ENCODE peak calls at places on chromosomes 11 and 22, in nine cellular contexts. One of them, this sample, is unnamed.

GRCh38 chr11:12380565-12381325 is 3.4 kb downstream of the PARVA start:
- DNase-seq in IMR-90: no peak
- DNase-seq in PC-9: no peak
- DNase-seq in left lobe of liver: no peak
- DNase-seq in COR-L47: no peak
- DNase-seq in WTC11: no peak
- DNase-seq in left ventricle myocardium inferior: peak; percentile 20
- DNase-seq in stimulated activated CD8-positive, alpha-beta memory T cell treated with anti-CD3 and anti-CD28 coated beads, Interleukin-4, amount 100 ng/mL, for 1 hour: no peak
- DNase-seq in NT2/D1: no peak
- DNase-seq in this sample: no peak

GRCh38 chr11:106304274-106304673 is 226.8 kb downstream of the AASDHPPT start:
- DNase-seq in stimulated activated CD8-positive, alpha-beta memory T cell treated with anti-CD3 and anti-CD28 coated beads, Interleukin-4, amount 100 ng/mL, for 1 hour: no peak
- DNase-seq in IMR-90: peak; percentile 66
- DNase-seq in PC-9: no peak
- DNase-seq in left lobe of liver: no peak
- DNase-seq in COR-L47: no peak
- DNase-seq in left ventricle myocardium inferior: no peak
- DNase-seq in NT2/D1: no peak
- DNase-seq in WTC11: no peak
- DNase-seq in this sample: no peak

GRCh38 chr11:33375688-33376311 is 118.6 kb downstream of the HIPK3 start:
- DNase-seq in NT2/D1: no peak
- DNase-seq in PC-9: no peak
- DNase-seq in left lobe of liver: no peak
- DNase-seq in IMR-90: peak; percentile 28
- DNase-seq in left ventricle myocardium inferior: no peak
- DNase-seq in COR-L47: peak; percentile 25
- DNase-seq in stimulated activated CD8-positive, alpha-beta memory T cell treated with anti-CD3 and anti-CD28 coated beads, Interleukin-4, amount 100 ng/mL, for 1 hour: no peak
- DNase-seq in WTC11: peak; percentile 61
- DNase-seq in this sample: no peak

GRCh38 chr22:21937821-21938070 is 14.9 kb downstream of the PPM1F start:
- DNase-seq in COR-L47: no peak
- DNase-seq in stimulated activated CD8-positive, alpha-beta memory T cell treated with anti-CD3 and anti-CD28 coated beads, Interleukin-4, amount 100 ng/mL, for 1 hour: no peak
- DNase-seq in PC-9: no peak
- DNase-seq in NT2/D1: no peak
- DNase-seq in left ventricle myocardium inferior: peak; percentile 64
- DNase-seq in left lobe of liver: no peak
- DNase-seq in IMR-90: peak; percentile 94
- DNase-seq in WTC11: no peak
- DNase-seq in this sample: no peak

GRCh38 chr11:27174026-27174425 is 133.4 kb downstream of the BBOX1 start:
- DNase-seq in NT2/D1: no peak
- DNase-seq in PC-9: no peak
- DNase-seq in stimulated activated CD8-positive, alpha-beta memory T cell treated with anti-CD3 and anti-CD28 coated beads, Interleukin-4, amount 100 ng/mL, for 1 hour: no peak
- DNase-seq in IMR-90: no peak
- DNase-seq in WTC11: no peak
- DNase-seq in left lobe of liver: no peak
- DNase-seq in COR-L47: no peak
- DNase-seq in left ventricle myocardium inferior: no peak
- DNase-seq in this sample: no peak

GRCh38 chr11:12684821-12685220 is 10.6 kb downstream of the TEAD1 start:
- DNase-seq in IMR-90: no peak
- DNase-seq in left ventricle myocardium inferior: no peak
- DNase-seq in PC-9: no peak
- DNase-seq in left lobe of liver: no peak
- DNase-seq in WTC11: no peak
- DNase-seq in COR-L47: no peak
- DNase-seq in stimulated activated CD8-positive, alpha-beta memory T cell treated with anti-CD3 and anti-CD28 coated beads, Interleukin-4, amount 100 ng/mL, for 1 hour: no peak
- DNase-seq in NT2/D1: no peak
- DNase-seq in this sample: no peak

GRCh38 chr11:45163956-45164575 is 17.6 kb downstream of the PRDM11 start:
- DNase-seq in WTC11: no peak
- DNase-seq in COR-L47: no peak
- DNase-seq in left lobe of liver: no peak
- DNase-seq in PC-9: no peak
- DNase-seq in stimulated activated CD8-positive, alpha-beta memory T cell treated with anti-CD3 and anti-CD28 coated beads, Interleukin-4, amount 100 ng/mL, for 1 hour: no peak
- DNase-seq in left ventricle myocardium inferior: no peak
- DNase-seq in NT2/D1: no peak
- DNase-seq in IMR-90: peak; percentile 15
- DNase-seq in this sample: no peak

GRCh38 chr22:50025993-50026392 is 13.4 kb upstream of the IL17REL start:
- DNase-seq in left ventricle myocardium inferior: no peak
- DNase-seq in PC-9: no peak
- DNase-seq in NT2/D1: no peak
- DNase-seq in stimulated activated CD8-positive, alpha-beta memory T cell treated with anti-CD3 and anti-CD28 coated beads, Interleukin-4, amount 100 ng/mL, for 1 hour: no peak
- DNase-seq in WTC11: no peak
- DNase-seq in IMR-90: no peak
- DNase-seq in COR-L47: no peak
- DNase-seq in left lobe of liver: no peak
- DNase-seq in this sample: no peak

GRCh38 chr22:42328130-42328821 is 57.8 kb upstream of the TCF20 start:
- DNase-seq in IMR-90: no peak
- DNase-seq in stimulated activated CD8-positive, alpha-beta memory T cell treated with anti-CD3 and anti-CD28 coated beads, Interleukin-4, amount 100 ng/mL, for 1 hour: no peak
- DNase-seq in COR-L47: no peak
- DNase-seq in NT2/D1: no peak
- DNase-seq in WTC11: no peak
- DNase-seq in left lobe of liver: no peak
- DNase-seq in PC-9: no peak
- DNase-seq in left ventricle myocardium inferior: no peak
- DNase-seq in this sample: no peak

GRCh38 chr11:120929090-120929489 is 94.8 kb upstream of the TBCEL start:
- DNase-seq in WTC11: no peak
- DNase-seq in left ventricle myocardium inferior: no peak
- DNase-seq in IMR-90: no peak
- DNase-seq in stimulated activated CD8-positive, alpha-beta memory T cell treated with anti-CD3 and anti-CD28 coated beads, Interleukin-4, amount 100 ng/mL, for 1 hour: no peak
- DNase-seq in left lobe of liver: no peak
- DNase-seq in NT2/D1: no peak
- DNase-seq in COR-L47: no peak
- DNase-seq in PC-9: no peak
- DNase-seq in this sample: no peak

GRCh38 chr11:108167624-108168023 is 46.3 kb downstream of the ACAT1 start:
- DNase-seq in stimulated activated CD8-positive, alpha-beta memory T cell treated with anti-CD3 and anti-CD28 coated beads, Interleukin-4, amount 100 ng/mL, for 1 hour: no peak
- DNase-seq in IMR-90: no peak
- DNase-seq in left lobe of liver: no peak
- DNase-seq in COR-L47: no peak
- DNase-seq in NT2/D1: no peak
- DNase-seq in left ventricle myocardium inferior: no peak
- DNase-seq in PC-9: no peak
- DNase-seq in WTC11: no peak
- DNase-seq in this sample: no peak

GRCh38 chr11:10382518-10382917 is 72.5 kb upstream of the AMPD3 start:
- DNase-seq in stimulated activated CD8-positive, alpha-beta memory T cell treated with anti-CD3 and anti-CD28 coated beads, Interleukin-4, amount 100 ng/mL, for 1 hour: no peak
- DNase-seq in COR-L47: no peak
- DNase-seq in PC-9: no peak
- DNase-seq in NT2/D1: peak; percentile 25
- DNase-seq in WTC11: peak; percentile 33
- DNase-seq in left ventricle myocardium inferior: no peak
- DNase-seq in IMR-90: no peak
- DNase-seq in left lobe of liver: peak; percentile 19
- DNase-seq in this sample: no peak

GRCh38 chr11:72525466-72525865 is 91.1 kb upstream of the CLPB start:
- DNase-seq in IMR-90: no peak
- DNase-seq in PC-9: peak; percentile 2
- DNase-seq in stimulated activated CD8-positive, alpha-beta memory T cell treated with anti-CD3 and anti-CD28 coated beads, Interleukin-4, amount 100 ng/mL, for 1 hour: no peak
- DNase-seq in left lobe of liver: no peak
- DNase-seq in WTC11: peak; percentile 29
- DNase-seq in left ventricle myocardium inferior: no peak
- DNase-seq in NT2/D1: no peak
- DNase-seq in COR-L47: no peak
- DNase-seq in this sample: no peak

GRCh38 chr11:10388574-10388973 is 66.5 kb upstream of the AMPD3 start:
- DNase-seq in IMR-90: no peak
- DNase-seq in left lobe of liver: peak; percentile 29
- DNase-seq in PC-9: no peak
- DNase-seq in NT2/D1: no peak
- DNase-seq in stimulated activated CD8-positive, alpha-beta memory T cell treated with anti-CD3 and anti-CD28 coated beads, Interleukin-4, amount 100 ng/mL, for 1 hour: no peak
- DNase-seq in WTC11: no peak
- DNase-seq in left ventricle myocardium inferior: peak; percentile 29
- DNase-seq in COR-L47: no peak
- DNase-seq in this sample: no peak